ENCODE peak calls at places on chromosomes 1 and 21, in eight cellular contexts. One of them, this sample, is unnamed.

GRCh38 chr1:218891577-218891976 is 282.1 kb upstream of the LYPLAL1 start:
- DNase-seq in suprapubic skin: no peak
- DNase-seq in tibial nerve: no peak
- DNase-seq in stomach: no peak
- DNase-seq in SK-N-SH: no peak
- DNase-seq in esophagus muscularis mucosa: no peak
- DNase-seq in ovary: no peak
- DNase-seq in A549: no peak
- DNase-seq in this sample: no peak

GRCh38 chr1:225816643-225817538 is 7.0 kb downstream of the EPHX1 start:
- DNase-seq in stomach: peak
- DNase-seq in SK-N-SH: no peak
- DNase-seq in esophagus muscularis mucosa: no peak
- DNase-seq in ovary: peak
- DNase-seq in tibial nerve: peak
- DNase-seq in A549: no peak
- DNase-seq in suprapubic skin: no peak
- DNase-seq in this sample: no peak

GRCh38 chr21:34365794-34366193 is 2.0 kb downstream of the KCNE2 start:
- DNase-seq in A549: no peak
- DNase-seq in tibial nerve: no peak
- DNase-seq in stomach: peak
- DNase-seq in ovary: peak
- DNase-seq in suprapubic skin: no peak
- DNase-seq in SK-N-SH: no peak
- DNase-seq in esophagus muscularis mucosa: no peak
- DNase-seq in this sample: no peak

GRCh38 chr1:64537942-64538341 is 68.0 kb downstream of the CACHD1 start:
- DNase-seq in A549: no peak
- DNase-seq in suprapubic skin: no peak
- DNase-seq in SK-N-SH: peak
- DNase-seq in esophagus muscularis mucosa: no peak
- DNase-seq in tibial nerve: no peak
- DNase-seq in stomach: no peak
- DNase-seq in ovary: no peak
- DNase-seq in this sample: no peak

GRCh38 chr1:75953461-75953860 is 21.3 kb upstream of the ASB17 start:
- DNase-seq in SK-N-SH: no peak
- DNase-seq in ovary: no peak
- DNase-seq in suprapubic skin: no peak
- DNase-seq in stomach: no peak
- DNase-seq in esophagus muscularis mucosa: no peak
- DNase-seq in A549: no peak
- DNase-seq in tibial nerve: no peak
- DNase-seq in this sample: no peak

GRCh38 chr1:112954945-112955677 is 885 bp downstream of the SLC16A1 start:
- DNase-seq in SK-N-SH: peak
- DNase-seq in tibial nerve: peak
- DNase-seq in suprapubic skin: peak
- DNase-seq in A549: peak
- DNase-seq in stomach: peak
- DNase-seq in ovary: peak
- DNase-seq in esophagus muscularis mucosa: no peak
- DNase-seq in this sample: peak

GRCh38 chr1:38835230-38835827 is 24.2 kb downstream of the RRAGC start:
- DNase-seq in esophagus muscularis mucosa: no peak
- DNase-seq in suprapubic skin: no peak
- DNase-seq in stomach: no peak
- DNase-seq in SK-N-SH: peak
- DNase-seq in tibial nerve: peak
- DNase-seq in A549: peak
- DNase-seq in ovary: no peak
- DNase-seq in this sample: peak

GRCh38 chr1:88888755-88889154 is 2.6 kb downstream of the GTF2B start:
- DNase-seq in stomach: no peak
- DNase-seq in esophagus muscularis mucosa: no peak
- DNase-seq in A549: no peak
- DNase-seq in SK-N-SH: no peak
- DNase-seq in suprapubic skin: no peak
- DNase-seq in ovary: no peak
- DNase-seq in tibial nerve: no peak
- DNase-seq in this sample: no peak

GRCh38 chr1:67590329-67590728 is 94.7 kb upstream of the GADD45A start:
- DNase-seq in ovary: peak
- DNase-seq in suprapubic skin: no peak
- DNase-seq in tibial nerve: peak
- DNase-seq in SK-N-SH: no peak
- DNase-seq in stomach: no peak
- DNase-seq in A549: no peak
- DNase-seq in esophagus muscularis mucosa: no peak
- DNase-seq in this sample: no peak

DNA sequence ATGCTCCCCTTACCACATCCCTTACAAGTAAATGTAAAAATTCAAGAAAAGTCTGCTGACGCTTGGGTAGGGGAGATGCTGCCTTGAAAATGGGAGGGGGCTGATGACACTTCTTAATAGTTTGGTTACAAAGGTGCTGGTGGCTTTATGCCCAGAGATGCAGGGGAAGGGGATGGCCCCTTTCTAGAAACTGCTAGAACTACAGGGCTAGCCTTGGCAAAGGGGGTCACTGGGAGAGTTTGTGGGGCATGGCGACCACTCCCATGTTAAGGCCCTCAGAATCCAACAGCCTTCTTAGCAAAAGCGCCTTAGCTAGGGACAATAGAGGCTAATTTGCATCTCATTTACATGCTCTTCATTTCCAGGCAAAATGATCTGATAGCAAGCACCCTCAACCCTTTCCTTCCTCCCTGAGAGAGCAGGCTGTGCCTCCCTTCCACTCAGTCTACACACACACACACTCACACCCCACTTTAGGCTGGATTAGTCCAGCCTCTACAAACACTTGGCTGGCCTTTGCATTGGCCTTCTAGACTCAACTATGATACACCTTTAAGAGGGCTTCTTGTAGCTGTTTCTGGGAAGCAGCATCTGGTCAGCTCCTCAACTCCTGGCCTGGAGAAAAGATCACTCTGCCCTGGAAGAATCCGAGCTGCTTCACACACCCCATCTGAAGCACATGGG is 1.8 kb downstream of the SEMA6C start:
- DNase-seq in tibial nerve: no peak
- DNase-seq in SK-N-SH: no peak
- DNase-seq in esophagus muscularis mucosa: no peak
- DNase-seq in stomach: no peak
- DNase-seq in A549: no peak
- DNase-seq in ovary: no peak
- DNase-seq in suprapubic skin: no peak
- DNase-seq in this sample: peak
- H3K4me3 ChIP-seq in tibial nerve: peak
- H3K4me3 ChIP-seq in SK-N-SH: no peak
- H3K4me3 ChIP-seq in esophagus muscularis mucosa: peak
- H3K4me3 ChIP-seq in stomach: peak
- H3K4me3 ChIP-seq in A549: no peak
- H3K4me3 ChIP-seq in ovary: peak
- H3K4me3 ChIP-seq in suprapubic skin: peak
- H3K4me3 ChIP-seq in this sample: peak

DNA sequence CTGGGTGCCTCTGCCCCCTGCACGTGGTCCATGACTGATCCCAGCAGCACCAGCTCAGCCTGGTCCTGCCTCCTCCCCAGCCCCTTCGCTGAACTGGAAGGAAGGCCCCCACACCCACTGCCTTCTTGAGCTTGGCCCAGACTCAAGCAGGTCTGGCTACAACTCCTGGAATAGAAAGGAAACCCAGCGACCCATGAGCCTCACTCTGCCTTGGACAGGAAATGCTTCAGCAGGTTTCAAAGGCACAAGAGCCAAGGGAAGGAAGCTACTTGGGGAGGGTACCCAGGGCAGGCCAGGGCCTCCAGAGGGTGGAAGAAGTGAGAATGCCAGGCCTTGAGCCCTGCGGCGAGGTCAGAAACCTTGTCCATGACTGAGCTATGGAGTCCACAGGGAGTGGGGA is 35.9 kb upstream of the RD3 start:
- DNase-seq in tibial nerve: no peak
- DNase-seq in SK-N-SH: no peak
- DNase-seq in stomach: no peak
- DNase-seq in ovary: no peak
- DNase-seq in A549: no peak
- DNase-seq in suprapubic skin: no peak
- DNase-seq in esophagus muscularis mucosa: no peak
- DNase-seq in this sample: no peak
- TF ChIP-seq EP300 in tibial nerve: no peak
- TF ChIP-seq EP300 in SK-N-SH: no peak
- TF ChIP-seq EP300 in stomach: no peak
- TF ChIP-seq EP300 in ovary: no peak
- TF ChIP-seq EP300 in A549: no peak
- TF ChIP-seq EP300 in suprapubic skin: no peak
- TF ChIP-seq EP300 in esophagus muscularis mucosa: no peak
- TF ChIP-seq EP300 in this sample: no peak

DNA sequence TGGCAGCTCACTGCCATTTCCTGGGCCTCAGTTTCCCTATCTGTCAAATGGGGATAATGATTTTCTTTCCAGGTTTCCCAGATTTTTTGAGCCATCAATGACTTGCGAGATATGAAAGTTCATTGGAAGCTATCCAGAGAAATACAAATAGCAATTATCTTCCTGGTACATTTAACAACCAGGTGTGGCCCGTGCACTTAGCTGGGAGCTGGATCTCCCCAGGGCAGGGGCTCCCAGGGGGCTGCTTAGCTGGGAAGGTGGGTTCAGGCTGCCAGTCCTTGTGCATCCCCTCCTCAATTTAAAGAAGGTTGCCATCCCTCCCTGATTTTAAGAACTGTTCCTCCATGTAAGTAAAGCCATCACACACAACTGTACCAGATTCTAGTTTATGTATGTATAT is 3.6 kb upstream of the TMEM54 start:
- DNase-seq in SK-N-SH: peak
- DNase-seq in esophagus muscularis mucosa: no peak
- DNase-seq in ovary: no peak
- DNase-seq in suprapubic skin: no peak
- DNase-seq in stomach: no peak
- DNase-seq in A549: no peak
- DNase-seq in tibial nerve: no peak
- DNase-seq in this sample: no peak
- H3K4me3 ChIP-seq in SK-N-SH: no peak
- H3K4me3 ChIP-seq in esophagus muscularis mucosa: no peak
- H3K4me3 ChIP-seq in ovary: no peak
- H3K4me3 ChIP-seq in suprapubic skin: no peak
- H3K4me3 ChIP-seq in stomach: no peak
- H3K4me3 ChIP-seq in A549: no peak
- H3K4me3 ChIP-seq in tibial nerve: no peak
- H3K4me3 ChIP-seq in this sample: no peak

GRCh38 chr1:119139393-119139792 is 1.1 kb downstream of the WARS2 start:
- DNase-seq in SK-N-SH: no peak
- DNase-seq in suprapubic skin: no peak
- DNase-seq in ovary: no peak
- DNase-seq in tibial nerve: no peak
- DNase-seq in esophagus muscularis mucosa: no peak
- DNase-seq in A549: no peak
- DNase-seq in stomach: no peak
- DNase-seq in this sample: no peak
- TF ChIP-seq EP300 in SK-N-SH: no peak
- TF ChIP-seq EP300 in suprapubic skin: no peak
- TF ChIP-seq EP300 in ovary: no peak
- TF ChIP-seq EP300 in tibial nerve: no peak
- TF ChIP-seq EP300 in esophagus muscularis mucosa: no peak
- TF ChIP-seq EP300 in A549: no peak
- TF ChIP-seq EP300 in stomach: no peak
- TF ChIP-seq EP300 in this sample: no peak

GRCh38 chr21:25427828-25428227 is 179.5 kb downstream of the MRPL39 start:
- DNase-seq in ovary: no peak
- DNase-seq in stomach: no peak
- DNase-seq in esophagus muscularis mucosa: no peak
- DNase-seq in A549: no peak
- DNase-seq in suprapubic skin: no peak
- DNase-seq in SK-N-SH: no peak
- DNase-seq in tibial nerve: no peak
- DNase-seq in this sample: no peak

GRCh38 chr21:25426580-25426979 is 180.7 kb downstream of the MRPL39 start:
- DNase-seq in A549: no peak
- DNase-seq in SK-N-SH: no peak
- DNase-seq in esophagus muscularis mucosa: no peak
- DNase-seq in tibial nerve: no peak
- DNase-seq in suprapubic skin: no peak
- DNase-seq in ovary: no peak
- DNase-seq in stomach: no peak
- DNase-seq in this sample: no peak

GRCh38 chr21:25424674-25425073 is 182.6 kb downstream of the MRPL39 start:
- DNase-seq in suprapubic skin: no peak
- DNase-seq in A549: no peak
- DNase-seq in tibial nerve: no peak
- DNase-seq in ovary: no peak
- DNase-seq in esophagus muscularis mucosa: no peak
- DNase-seq in stomach: no peak
- DNase-seq in SK-N-SH: no peak
- DNase-seq in this sample: no peak

GRCh38 chr21:25425156-25425555 is 182.1 kb downstream of the MRPL39 start:
- DNase-seq in SK-N-SH: no peak
- DNase-seq in suprapubic skin: no peak
- DNase-seq in ovary: no peak
- DNase-seq in stomach: no peak
- DNase-seq in A549: no peak
- DNase-seq in tibial nerve: no peak
- DNase-seq in esophagus muscularis mucosa: no peak
- DNase-seq in this sample: no peak

GRCh38 chr21:25428537-25428936 is 178.7 kb downstream of the MRPL39 start:
- DNase-seq in SK-N-SH: no peak
- DNase-seq in ovary: no peak
- DNase-seq in suprapubic skin: no peak
- DNase-seq in A549: no peak
- DNase-seq in stomach: no peak
- DNase-seq in esophagus muscularis mucosa: no peak
- DNase-seq in tibial nerve: no peak
- DNase-seq in this sample: no peak
- H3K4me3 ChIP-seq in SK-N-SH: no peak
- H3K4me3 ChIP-seq in ovary: no peak
- H3K4me3 ChIP-seq in suprapubic skin: no peak
- H3K4me3 ChIP-seq in A549: no peak
- H3K4me3 ChIP-seq in stomach: no peak
- H3K4me3 ChIP-seq in esophagus muscularis mucosa: no peak
- H3K4me3 ChIP-seq in tibial nerve: no peak
- H3K4me3 ChIP-seq in this sample: no peak

DNA sequence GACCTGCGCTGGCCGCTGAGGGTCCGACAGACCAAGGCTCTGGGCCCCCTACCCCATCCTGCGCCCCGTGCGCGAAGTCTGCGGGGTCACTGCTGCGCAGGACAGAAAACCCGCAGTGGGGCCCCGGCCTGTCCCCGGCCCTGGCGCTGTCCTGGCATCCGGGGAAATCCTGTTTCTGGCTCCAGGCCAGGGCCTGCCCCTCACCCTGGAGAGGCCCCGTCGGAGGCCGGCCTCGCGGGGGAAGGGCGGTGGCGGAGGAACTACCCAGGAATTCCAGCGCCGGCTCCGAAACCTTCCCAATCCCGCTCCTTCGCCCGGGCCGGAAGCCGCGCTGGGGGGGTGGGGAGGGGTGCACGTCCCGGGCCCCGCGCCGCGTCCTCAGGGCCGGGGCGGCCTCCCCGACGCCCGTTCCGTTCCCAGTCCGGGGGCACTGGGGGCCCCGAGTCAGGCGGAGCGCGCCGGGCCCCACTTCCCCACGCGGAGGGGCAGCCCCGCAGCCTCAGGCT is 77.0 kb downstream of the MORN1 start:
- DNase-seq in SK-N-SH: peak
- DNase-seq in tibial nerve: no peak
- DNase-seq in ovary: peak
- DNase-seq in esophagus muscularis mucosa: no peak
- DNase-seq in stomach: peak
- DNase-seq in A549: peak
- DNase-seq in suprapubic skin: no peak
- DNase-seq in this sample: peak
- TF ChIP-seq EP300 in SK-N-SH: no peak
- TF ChIP-seq EP300 in tibial nerve: no peak
- TF ChIP-seq EP300 in ovary: no peak
- TF ChIP-seq EP300 in esophagus muscularis mucosa: no peak
- TF ChIP-seq EP300 in stomach: no peak
- TF ChIP-seq EP300 in A549: no peak
- TF ChIP-seq EP300 in suprapubic skin: no peak
- TF ChIP-seq EP300 in this sample: no peak

This sample was measured in upper lobe of left lung.